ENCODE peak calls at places on chromosomes 6 and 20, in ten cellular contexts. J is CD4-positive, alpha-beta T cell; K is Calu3; U is epithelial cell of esophagus; G is CD8-positive, alpha-beta T cell; W is psoas muscle; V is stomach; T is GM10248; A is fibroblast of lung; E is cardiac muscle cell. Q is an unnamed sample.

GRCh38 chr6:43948527-43949450 is 178.5 kb downstream of the MRPL14 start:
- DNase-seq in J (no peak), K (no peak), U (no peak), G (no peak), W (no peak), V (no peak), T (no peak), A (peak; percentile 32), E (no peak), Q (no peak)

GRCh38 chr6:22613695-22614094 is 44.3 kb downstream of the HDGFL1 start:
- DNase-seq in J (no peak), K (no peak), U (peak; percentile 76), G (no peak), W (no peak), V (no peak), T (no peak), A (peak; percentile 90), E (no peak), Q (peak; percentile 87)

GRCh38 chr20:1895674-1896496 is 678 bp downstream of the SIRPA start:
- DNase-seq in J (no peak), K (peak; percentile 34), U (peak; percentile 47), G (no peak), W (peak; percentile 81), V (no peak), T (no peak), A (peak; percentile 30), E (no peak), Q (peak; percentile 25)

GRCh38 chr6:139711714-139712585 is 337.5 kb upstream of the CITED2 start:
- DNase-seq in J (no peak), K (no peak), U (peak; percentile 76), G (no peak), W (no peak), V (no peak), T (no peak), A (peak; percentile 46), E (no peak), Q (peak; percentile 36)

GRCh38 chr6:40308533-40309306 is 278.4 kb downstream of the LRFN2 start:
- DNase-seq in J (peak; percentile 14), K (peak; percentile 82), U (peak; percentile 45), G (peak; percentile 52), W (no peak), V (peak; percentile 67), T (peak; percentile 73), A (peak; percentile 36), E (peak; percentile 85), Q (peak; percentile 36)

GRCh38 chr20:19408971-19409370 is 196.5 kb downstream of the SLC24A3 start:
- DNase-seq in J (no peak), K (no peak), U (peak; percentile 2), G (no peak), W (no peak), V (no peak), T (no peak), A (no peak), E (no peak), Q (no peak)

GRCh38 chr20:12358006-12358654 is 440.4 kb downstream of the BTBD3 start:
- DNase-seq in J (no peak), K (no peak), U (peak; percentile 57), G (no peak), W (no peak), V (no peak), T (no peak), A (no peak), E (peak; percentile 15), Q (peak; percentile 56)

GRCh38 chr6:88238065-88238464 is 71.9 kb upstream of the CNR1 start:
- DNase-seq in J (no peak), K (peak; percentile 38), U (peak; percentile 59), G (no peak), W (no peak), V (no peak), T (peak; percentile 61), A (no peak), E (peak; percentile 45), Q (peak; percentile 55)

GRCh38 chr6:159960485-159960884 is 8.4 kb upstream of the IGF2R start:
- DNase-seq in J (no peak), K (no peak), U (no peak), G (no peak), W (no peak), V (no peak), T (no peak), A (no peak), E (no peak), Q (no peak)

GRCh38 chr6:155583997-155584396 is 128.4 kb upstream of the NOX3 start:
- DNase-seq in J (no peak), K (no peak), U (no peak), G (no peak), W (no peak), V (no peak), T (no peak), A (peak; percentile 2), E (no peak), Q (no peak)

GRCh38 chr6:155582016-155582991 is 126.7 kb upstream of the NOX3 start:
- DNase-seq in J (no peak), K (no peak), U (no peak), G (no peak), W (no peak), V (no peak), T (no peak), A (no peak), E (no peak), Q (no peak)

GRCh38 chr6:155586036-155586557 is 130.5 kb upstream of the NOX3 start:
- DNase-seq in J (no peak), K (no peak), U (no peak), G (no peak), W (no peak), V (no peak), T (no peak), A (no peak), E (no peak), Q (no peak)

DNA sequence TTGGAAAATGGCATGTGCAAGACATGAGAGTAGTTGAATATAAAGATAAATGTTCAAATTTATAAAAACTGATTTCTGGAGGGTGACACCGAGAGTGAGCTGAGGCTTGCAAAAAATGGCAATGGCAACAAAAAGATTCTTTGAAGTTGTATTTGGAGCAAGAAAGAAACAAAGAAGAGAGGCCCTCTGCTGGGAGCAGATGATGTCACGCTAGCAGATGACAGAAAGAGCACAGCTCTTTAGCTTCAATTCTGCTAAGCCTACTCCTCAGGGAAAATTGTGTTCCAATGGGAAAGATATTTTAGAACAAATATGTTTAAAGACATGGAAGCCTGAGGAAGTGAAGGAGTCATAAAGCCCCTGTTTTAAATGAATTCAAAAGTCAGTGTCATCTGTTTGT is 125.3 kb upstream of the NOX3 start:
- DNase-seq in J (no peak), K (no peak), U (no peak), G (no peak), W (no peak), V (no peak), T (no peak), A (no peak), E (no peak), Q (no peak)
- TF ChIP-seq CTCF in J (no peak), K (no peak), U (no peak), G (no peak), W (no peak), V (no peak), T (no peak), A (peak; percentile 5), E (no peak), Q (no peak)

GRCh38 chr6:125229080-125229479 is 72.7 kb downstream of the HDDC2 start:
- DNase-seq in J (no peak), K (no peak), U (no peak), G (no peak), W (no peak), V (no peak), T (no peak), A (peak; percentile 16), E (no peak), Q (peak; percentile 32)
- TF ChIP-seq CTCF in J (no peak), K (no peak), U (no peak), G (no peak), W (no peak), V (no peak), T (no peak), A (no peak), E (no peak), Q (no peak)

GRCh38 chr6:2485116-2485515 is 239.7 kb upstream of the GMDS start:
- DNase-seq in J (no peak), K (no peak), U (no peak), G (no peak), W (no peak), V (peak; percentile 84), T (no peak), A (no peak), E (no peak), Q (no peak)

GRCh38 chr6:2481307-2481706 is 235.9 kb upstream of the GMDS start:
- DNase-seq in J (no peak), K (no peak), U (no peak), G (no peak), W (no peak), V (no peak), T (no peak), A (no peak), E (no peak), Q (no peak)

GRCh38 chr6:2480267-2480966 is 235.0 kb upstream of the GMDS start:
- DNase-seq in J (no peak), K (no peak), U (no peak), G (no peak), W (no peak), V (no peak), T (no peak), A (no peak), E (no peak), Q (no peak)

GRCh38 chr6:2478200-2478599 is 232.8 kb upstream of the GMDS start:
- DNase-seq in J (no peak), K (no peak), U (peak; percentile 22), G (no peak), W (no peak), V (no peak), T (no peak), A (no peak), E (peak; percentile 37), Q (peak; percentile 36)

DNA sequence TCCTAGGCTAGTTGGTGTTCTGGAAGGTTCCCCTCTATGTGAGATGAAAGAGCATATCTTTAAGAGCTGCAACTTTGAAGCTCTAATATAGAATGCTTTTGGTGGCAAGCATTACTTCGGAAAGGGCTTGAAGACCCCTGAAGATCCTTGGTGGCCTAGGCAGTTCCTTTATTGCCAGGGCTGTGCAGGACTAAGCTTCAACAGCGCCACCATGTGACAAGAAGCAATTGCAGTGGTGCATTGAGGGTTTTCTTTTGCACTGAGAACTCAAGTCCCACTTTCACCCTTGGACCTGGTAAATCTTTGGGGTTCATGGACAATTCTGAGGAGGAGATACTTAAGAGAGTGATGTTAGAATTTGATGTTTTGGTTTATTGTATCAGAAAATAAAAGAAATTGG is 237.4 kb upstream of the GMDS start:
- DNase-seq in J (no peak), K (no peak), U (no peak), G (no peak), W (no peak), V (no peak), T (no peak), A (no peak), E (no peak), Q (no peak)
- TF ChIP-seq CTCF in J (no peak), K (no peak), U (peak; percentile 19), G (no peak), W (no peak), V (no peak), T (no peak), A (no peak), E (no peak), Q (peak; percentile 2)

DNA sequence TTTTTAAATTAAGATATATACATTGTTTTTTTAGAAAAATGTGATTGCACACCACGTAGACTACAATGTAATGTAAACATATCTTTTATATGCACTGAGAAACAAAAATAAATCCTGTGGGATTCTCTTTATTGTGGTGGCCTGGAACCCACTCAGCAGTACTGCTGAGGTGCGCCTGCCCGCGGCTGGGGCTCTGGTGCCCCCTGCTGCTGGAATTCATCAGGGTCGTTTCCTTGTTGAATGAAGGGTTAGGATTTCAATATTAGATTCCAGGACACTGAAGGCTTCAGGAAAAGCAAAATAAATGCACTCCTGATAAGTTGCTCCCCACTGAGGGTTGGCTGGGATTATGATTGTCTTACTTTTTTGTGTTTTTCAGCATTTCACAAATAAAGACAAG is 175.8 kb upstream of the GGTLC1 start:
- DNase-seq in J (peak; percentile 13), K (peak; percentile 6), U (peak; percentile 38), G (peak; percentile 46), W (no peak), V (no peak), T (no peak), A (no peak), E (peak; percentile 34), Q (no peak)
- TF ChIP-seq CTCF in J (peak; percentile 55), K (no peak), U (peak; percentile 58), G (peak; percentile 54), W (no peak), V (no peak), T (peak; percentile 25), A (no peak), E (peak; percentile 56), Q (peak; percentile 45)

Q was measured in cardiac fibroblast.